ENCODE peak calls at places on chromosomes 2 and 18, in four cellular contexts. One of them, this sample, is unnamed.

GRCh38 chr18:78390985-78391384 is 588.6 kb upstream of the SALL3 start:
- DNase-seq in glutamatergic neuron: no peak
- DNase-seq in Calu3: no peak
- DNase-seq in HFFc6: no peak
- DNase-seq in this sample: no peak

GRCh38 chr2:184530239-184530638 is 68.1 kb upstream of the ZNF804A start:
- DNase-seq in HFFc6: no peak
- DNase-seq in Calu3: no peak
- DNase-seq in glutamatergic neuron: no peak
- DNase-seq in this sample: no peak

GRCh38 chr2:49753344-49753930 is 599.1 kb upstream of the FSHR start:
- DNase-seq in HFFc6: no peak
- DNase-seq in Calu3: no peak
- DNase-seq in glutamatergic neuron: no peak
- DNase-seq in this sample: no peak

GRCh38 chr18:35155403-35156117 is 85.3 kb upstream of the ZNF397 start:
- DNase-seq in HFFc6: no peak
- DNase-seq in Calu3: no peak
- DNase-seq in glutamatergic neuron: no peak
- DNase-seq in this sample: no peak

GRCh38 chr2:129908721-129909373 is 70.6 kb upstream of the RAB6C start:
- DNase-seq in HFFc6: no peak
- DNase-seq in glutamatergic neuron: no peak
- DNase-seq in Calu3: no peak
- DNase-seq in this sample: no peak

GRCh38 chr2:241929551-241930490 is 60.3 kb downstream of the RTP5 start:
- DNase-seq in HFFc6: no peak
- DNase-seq in Calu3: no peak
- DNase-seq in glutamatergic neuron: no peak
- DNase-seq in this sample: no peak

GRCh38 chr2:127796389-127796788 is 14.6 kb downstream of the WDR33 start:
- DNase-seq in HFFc6: no peak
- DNase-seq in glutamatergic neuron: no peak
- DNase-seq in Calu3: no peak
- DNase-seq in this sample: no peak

GRCh38 chr2:177282101-177282573 is 17.6 kb upstream of the NFE2L2 start:
- DNase-seq in HFFc6: peak
- DNase-seq in glutamatergic neuron: no peak
- DNase-seq in Calu3: no peak
- DNase-seq in this sample: no peak

GRCh38 chr2:74685408-74685807 is 31.4 kb downstream of the SEMA4F start:
- DNase-seq in Calu3: no peak
- DNase-seq in HFFc6: peak
- DNase-seq in glutamatergic neuron: no peak
- DNase-seq in this sample: no peak

GRCh38 chr18:38406625-38407024 is 841.0 kb upstream of the CELF4 start:
- DNase-seq in Calu3: no peak
- DNase-seq in glutamatergic neuron: no peak
- DNase-seq in HFFc6: no peak
- DNase-seq in this sample: no peak

GRCh38 chr2:8298783-8299182 is 383.1 kb upstream of the ID2 start:
- DNase-seq in Calu3: no peak
- DNase-seq in glutamatergic neuron: no peak
- DNase-seq in HFFc6: no peak
- DNase-seq in this sample: peak

GRCh38 chr2:152525277-152525838 is 190.4 kb downstream of the FMNL2 start:
- DNase-seq in Calu3: no peak
- DNase-seq in glutamatergic neuron: no peak
- DNase-seq in HFFc6: peak
- DNase-seq in this sample: peak

GRCh38 chr18:70415823-70416488 is 127.1 kb downstream of the SOCS6 start:
- DNase-seq in HFFc6: no peak
- DNase-seq in Calu3: peak
- DNase-seq in glutamatergic neuron: peak
- DNase-seq in this sample: no peak

GRCh38 chr2:120239488-120240287 is 13.0 kb upstream of the RALB start:
- DNase-seq in Calu3: peak
- DNase-seq in glutamatergic neuron: no peak
- DNase-seq in HFFc6: peak
- DNase-seq in this sample: no peak

This sample was measured in midbrain.